ENCODE peak calls at places on chromosomes 2 and 18, in five cellular contexts. W is HFFc6, M is OCI-M1, E is EH, A is NCI-H1092 treated with DMSO at 0.1 percent for 48 hours. L is an unnamed sample.

GRCh38 chr18:22542400-22542835 is 124.7 kb upstream of the CTAGE1 start:
- DNase-seq in E (peak), W (peak), M (no peak), A (no peak), L (no peak)

GRCh38 chr2:11123856-11124759 is 31.2 kb upstream of the SLC66A3 start:
- DNase-seq in E (peak), A (peak), M (peak), W (peak), L (peak)

GRCh38 chr2:166716968-166717367 is 171.3 kb upstream of the XIRP2 start:
- DNase-seq in A (no peak), W (no peak), E (no peak), M (no peak), L (no peak)

GRCh38 chr2:144660518-144661316 is 140.8 kb upstream of the ZEB2 start:
- DNase-seq in A (no peak), E (peak), M (peak), W (peak), L (no peak)

GRCh38 chr2:2692599-2693389 is 361.7 kb upstream of the MYT1L start:
- DNase-seq in A (no peak), M (no peak), E (no peak), W (no peak), L (no peak)

GRCh38 chr2:217958206-217958888 is 44.4 kb downstream of the TNS1 start:
- DNase-seq in M (no peak), E (no peak), W (no peak), A (no peak), L (no peak)

GRCh38 chr2:47334356-47335136 is 68.4 kb upstream of the MSH2 start:
- DNase-seq in M (peak), E (no peak), A (no peak), W (no peak), L (no peak)

GRCh38 chr2:226158229-226158628 is 641.4 kb downstream of the IRS1 start:
- DNase-seq in W (no peak), M (peak), E (no peak), A (no peak), L (no peak)

GRCh38 chr2:72293620-72294019 is 146.0 kb upstream of the CYP26B1 start:
- DNase-seq in W (no peak), M (no peak), E (peak), A (no peak), L (no peak)

GRCh38 chr2:119704670-119705120 is 25.7 kb downstream of the TMEM177 start:
- DNase-seq in M (no peak), E (peak), A (no peak), W (no peak), L (no peak)

GRCh38 chr18:2529154-2529553 is 42.2 kb downstream of the METTL4 start:
- DNase-seq in W (no peak), A (no peak), M (no peak), E (peak), L (peak)

GRCh38 chr2:21837561-21837960 is 713.8 kb downstream of the TDRD15 start:
- DNase-seq in E (no peak), M (no peak), W (no peak), A (no peak), L (no peak)

GRCh38 chr18:814300-815084 is 2.5 kb upstream of the YES1 start:
- DNase-seq in M (peak), E (no peak), A (no peak), W (no peak), L (no peak)

GRCh38 chr2:55164534-55165104 is 67.5 kb downstream of the CLHC1 start:
- DNase-seq in M (no peak), W (no peak), A (no peak), E (no peak), L (no peak)